ENCODE peak calls at places on chromosome 13, in ten cellular contexts. W is HCT116, O is thyroid gland, K is tibial nerve, J is OCI-LY7, N is vagina, U is thoracic aorta, Y is tibial artery, R is mammary epithelial cell, E is stomach. F is an unnamed sample. For H3K4me1, the result is how much of the 10 kb centered on the place peaks cover.

GRCh38 chr13:34647379-34647778 is 294.7 kb upstream of the NBEA start:
- DNase-seq in W (no peak), O (no peak), K (no peak), J (no peak), N (no peak), U (no peak), Y (no peak), R (peak), E (no peak), F (no peak)

GRCh38 chr13:32537580-32538233 is 888 bp downstream of the N4BP2L2 start:
- DNase-seq in W (peak), O (peak), K (peak), J (no peak), N (no peak), U (no peak), Y (peak), R (peak), E (peak), F (no peak)

GRCh38 chr13:23440821-23441608 is 7.5 kb upstream of the SACS start:
- DNase-seq in W (no peak), O (no peak), K (no peak), J (no peak), N (no peak), U (no peak), Y (no peak), R (no peak), E (no peak), F (no peak)

GRCh38 chr13:48234652-48235099 is 1.7 kb downstream of the ITM2B start:
- DNase-seq in W (no peak), O (no peak), K (no peak), J (no peak), N (no peak), U (no peak), Y (no peak), R (no peak), E (no peak), F (no peak)

GRCh38 chr13:95087746-95088305 is 213.4 kb downstream of the ABCC4 start:
- DNase-seq in W (no peak), O (no peak), K (no peak), J (no peak), N (no peak), U (no peak), Y (no peak), R (peak), E (no peak), F (no peak)

GRCh38 chr13:27117158-27117557 is 54.5 kb downstream of the USP12 start:
- DNase-seq in W (no peak), O (no peak), K (no peak), J (no peak), N (no peak), U (no peak), Y (no peak), R (no peak), E (no peak), F (no peak)

GRCh38 chr13:27712421-27712820 is 79.9 kb upstream of the GSX1 start:
- DNase-seq in W (no peak), O (peak), K (peak), J (peak), N (no peak), U (no peak), Y (peak), R (no peak), E (peak), F (no peak)

GRCh38 chr13:41608111-41608510 is 150.8 kb downstream of the RGCC start:
- DNase-seq in W (no peak), O (no peak), K (no peak), J (no peak), N (no peak), U (no peak), Y (no peak), R (no peak), E (no peak), F (no peak)

GRCh38 chr13:35252536-35253205 is 223.8 kb downstream of the MAB21L1 start:
- DNase-seq in W (no peak), O (no peak), K (no peak), J (peak), N (no peak), U (no peak), Y (no peak), R (peak), E (no peak), F (no peak)

GRCh38 chr13:108346376-108346775 is 76.9 kb downstream of the TNFSF13B start:
- DNase-seq in W (no peak), O (no peak), K (no peak), J (no peak), N (no peak), U (no peak), Y (no peak), R (no peak), E (no peak), F (no peak)

GRCh38 chr13:22064854-22065646 is 394.2 kb downstream of the FGF9 start:
- DNase-seq in W (no peak), O (no peak), K (no peak), J (no peak), N (no peak), U (no peak), Y (no peak), R (no peak), E (no peak), F (no peak)

GRCh38 chr13:24110011-24110410 is 50.5 kb upstream of the SPATA13 start:
- DNase-seq in W (no peak), O (peak), K (no peak), J (no peak), N (no peak), U (no peak), Y (no peak), R (no peak), E (no peak), F (no peak)

GRCh38 chr13:110017379-110017778 is 231.0 kb upstream of the IRS2 start:
- DNase-seq in W (peak), O (no peak), K (no peak), J (no peak), N (no peak), U (no peak), Y (no peak), R (peak), E (no peak), F (no peak)

GRCh38 chr13:104968876-104969275 is 1566.6 kb downstream of the EFNB2 start:
- DNase-seq in W (no peak), O (no peak), K (no peak), J (no peak), N (no peak), U (no peak), Y (no peak), R (no peak), E (no peak), F (no peak)

GRCh38 chr13:22496803-22497508 is 683.8 kb upstream of the SGCG start:
- DNase-seq in W (no peak), O (no peak), K (no peak), J (no peak), N (no peak), U (no peak), Y (no peak), R (no peak), E (no peak), F (no peak)

GRCh38 chr13:66994097-66994496 is 236.0 kb downstream of the PCDH9 start:
- DNase-seq in W (no peak), O (peak), K (peak), J (peak), N (no peak), U (peak), Y (peak), R (peak), E (peak), F (no peak)

GRCh38 chr13:107712145-107712544 is 503.2 kb downstream of the LIG4 start:
- DNase-seq in W (no peak), O (no peak), K (no peak), J (no peak), N (no peak), U (no peak), Y (no peak), R (no peak), E (no peak), F (no peak)

GRCh38 chr13:106488671-106489070 is 46.8 kb downstream of the EFNB2 start:
- DNase-seq in W (no peak), O (no peak), K (no peak), J (no peak), N (no peak), U (no peak), Y (no peak), R (no peak), E (no peak), F (no peak)
- H3K4me1 ChIP-seq in W (under half), O (under half), K (under half), J (under half), N (under half), U (under half), Y (under half), R (under half), E (under half), F (under half)

DNA sequence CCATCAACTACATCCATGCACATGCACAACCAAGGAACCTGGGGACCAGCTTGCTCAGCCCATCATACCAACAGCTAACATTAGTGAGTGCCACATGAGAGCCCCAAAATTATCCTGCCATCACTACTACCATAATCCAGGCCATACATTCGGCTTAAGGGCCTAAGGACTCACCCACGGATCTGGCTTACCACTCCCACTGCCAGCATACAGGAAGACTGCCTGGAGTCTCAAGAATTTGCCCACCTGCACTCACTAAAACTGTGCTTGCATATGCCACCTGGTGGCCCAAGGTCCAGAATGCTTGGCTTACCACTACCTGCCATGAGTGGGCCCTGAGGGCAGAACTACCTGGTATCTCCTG is 1562.9 kb upstream of the PRR20A start:
- DNase-seq in W (no peak), O (no peak), K (no peak), J (no peak), N (no peak), U (no peak), Y (no peak), R (no peak), E (no peak), F (no peak)
- H3K4me3 ChIP-seq in W (no peak), O (no peak), K (no peak), J (no peak), N (no peak), U (no peak), Y (no peak), R (no peak), E (no peak), F (no peak)

DNA sequence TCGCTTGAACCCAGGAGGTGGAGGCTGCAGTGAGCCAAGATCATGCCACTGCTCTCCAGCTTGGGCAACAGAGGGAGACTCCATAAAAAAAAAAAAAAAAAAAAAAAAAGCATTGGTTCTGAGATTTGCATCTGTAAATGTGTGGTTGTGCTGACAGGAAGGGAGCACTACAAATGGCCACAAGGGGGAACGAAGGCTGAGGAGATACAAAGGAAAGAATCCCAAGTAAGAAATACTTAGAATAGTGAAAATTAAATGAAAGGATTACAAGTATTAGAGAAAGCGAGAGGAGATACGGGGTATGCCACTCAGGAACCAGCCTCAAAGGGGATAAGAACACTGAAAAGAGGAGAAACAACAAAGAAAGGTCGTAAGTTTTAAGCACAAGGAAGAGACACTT is 284.9 kb downstream of the KLF12 start:
- DNase-seq in W (peak), O (no peak), K (no peak), J (peak), N (no peak), U (no peak), Y (no peak), R (no peak), E (no peak), F (no peak)
- TF ChIP-seq CTCF in W (peak), O (no peak), K (peak), J (peak), N (no peak), U (peak), Y (peak), R (peak), E (peak), F (no peak)

DNA sequence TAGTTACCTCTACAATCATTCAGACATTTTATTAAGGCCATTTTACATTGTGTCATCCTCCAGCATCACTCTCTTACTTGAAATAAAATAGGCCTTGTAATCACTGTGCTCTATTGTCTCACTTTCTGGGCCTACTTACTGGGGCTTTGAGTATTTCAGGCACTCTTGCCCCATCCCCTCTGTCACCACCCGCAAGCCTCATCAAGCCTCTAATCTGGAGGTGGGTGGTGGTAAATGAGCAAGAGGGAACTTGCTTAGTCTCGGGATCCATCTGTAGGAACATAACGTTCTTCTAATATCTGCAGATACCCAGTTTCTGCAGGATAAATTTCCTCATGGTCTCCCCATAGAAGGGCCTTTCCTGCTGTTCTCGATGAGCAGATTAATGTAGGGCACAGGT is 19.4 kb upstream of the GPR18 start:
- DNase-seq in W (no peak), O (no peak), K (no peak), J (no peak), N (no peak), U (no peak), Y (peak), R (peak), E (no peak), F (no peak)
- H3K4me1 ChIP-seq in W (under half), O (under half), K (under half), J (under half), N (under half), U (under half), Y (under half), R (under half), E (under half), F (under half)

DNA sequence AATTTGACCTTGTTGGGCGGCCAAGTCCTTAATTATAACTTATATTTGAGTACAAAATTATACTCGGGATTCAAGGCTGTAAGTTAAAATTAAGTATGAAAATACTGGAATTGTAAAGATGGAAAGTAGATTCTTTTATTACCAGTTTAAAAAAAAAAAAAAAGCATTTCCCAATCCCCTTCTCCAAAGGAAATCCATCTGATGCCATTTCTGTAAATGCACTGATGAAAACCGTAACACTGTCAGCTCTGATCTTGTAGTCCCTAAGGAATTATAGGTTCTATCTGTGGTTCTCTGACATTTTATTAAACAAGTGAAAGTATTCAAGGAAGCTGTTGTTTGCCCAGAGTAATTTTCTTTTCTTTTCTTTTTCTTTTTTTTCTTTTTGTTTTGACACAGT is 41.6 kb upstream of the HNRNPA1L2 start:
- DNase-seq in W (no peak), O (no peak), K (no peak), J (no peak), N (no peak), U (no peak), Y (no peak), R (no peak), E (no peak), F (no peak)
- H3K4me3 ChIP-seq in W (no peak), O (no peak), K (peak), J (no peak), N (peak), U (peak), Y (peak), R (peak), E (peak), F (peak)

F was measured in esophagus squamous epithelium.